ENCODE peak calls at places on chromosomes 11 and 22, in four cellular contexts. One of them, this sample, is unnamed. For H3K79me2, the result is how much of the 10 kb centered on the place peaks cover.

GRCh38 chr22:28802595-28803087 is 2.3 kb upstream of the XBP1 start:
- DNase-seq in PC-3: no peak
- DNase-seq in PC-9: no peak
- DNase-seq in mammary epithelial cell: no peak
- DNase-seq in this sample: peak

GRCh38 chr11:29879560-29879959 is 137.3 kb downstream of the KCNA4 start:
- DNase-seq in PC-3: no peak
- DNase-seq in PC-9: no peak
- DNase-seq in mammary epithelial cell: no peak
- DNase-seq in this sample: no peak

GRCh38 chr11:105767945-105768344 is 158.1 kb downstream of the GRIA4 start:
- DNase-seq in PC-3: no peak
- DNase-seq in PC-9: no peak
- DNase-seq in mammary epithelial cell: no peak
- DNase-seq in this sample: no peak

GRCh38 chr11:125772834-125773505 is 5.7 kb downstream of the PATE2 start:
- DNase-seq in PC-3: no peak
- DNase-seq in PC-9: no peak
- DNase-seq in mammary epithelial cell: peak
- DNase-seq in this sample: no peak

GRCh38 chr11:7516488-7516887 is 2.7 kb downstream of the PPFIBP2 start:
- DNase-seq in PC-3: no peak
- DNase-seq in PC-9: no peak
- DNase-seq in mammary epithelial cell: no peak
- DNase-seq in this sample: peak

GRCh38 chr11:35947437-35947836 is 3.6 kb downstream of the LDLRAD3 start:
- DNase-seq in PC-3: no peak
- DNase-seq in PC-9: no peak
- DNase-seq in mammary epithelial cell: no peak
- DNase-seq in this sample: no peak

GRCh38 chr11:12235549-12235944 is 125.2 kb downstream of the MICAL2 start:
- DNase-seq in PC-3: no peak
- DNase-seq in PC-9: no peak
- DNase-seq in mammary epithelial cell: no peak
- DNase-seq in this sample: no peak

GRCh38 chr11:86917577-86917976 is 37.6 kb downstream of the FZD4 start:
- DNase-seq in PC-3: no peak
- DNase-seq in PC-9: no peak
- DNase-seq in mammary epithelial cell: no peak
- DNase-seq in this sample: no peak

GRCh38 chr11:103696130-103696529 is 340.3 kb upstream of the DDI1 start:
- DNase-seq in PC-3: no peak
- DNase-seq in PC-9: no peak
- DNase-seq in mammary epithelial cell: no peak
- DNase-seq in this sample: no peak

GRCh38 chr22:48299124-48299523 is 1528.5 kb downstream of the BRD1 start:
- DNase-seq in PC-3: no peak
- DNase-seq in PC-9: no peak
- DNase-seq in mammary epithelial cell: no peak
- DNase-seq in this sample: no peak

GRCh38 chr11:14842002-14842401 is 50.0 kb downstream of the CYP2R1 start:
- DNase-seq in PC-3: no peak
- DNase-seq in PC-9: no peak
- DNase-seq in mammary epithelial cell: no peak
- DNase-seq in this sample: no peak

GRCh38 chr11:10784229-10785145 is 24.2 kb downstream of the EIF4G2 start:
- DNase-seq in PC-3: no peak
- DNase-seq in PC-9: no peak
- DNase-seq in mammary epithelial cell: no peak
- DNase-seq in this sample: no peak

GRCh38 chr22:23066200-23067022 is 3.9 kb upstream of the GNAZ start:
- DNase-seq in PC-3: no peak
- DNase-seq in PC-9: no peak
- DNase-seq in mammary epithelial cell: no peak
- DNase-seq in this sample: peak

GRCh38 chr11:59776210-59777066 is 21.3 kb downstream of the STX3 start:
- DNase-seq in PC-3: peak
- DNase-seq in PC-9: peak
- DNase-seq in mammary epithelial cell: peak
- DNase-seq in this sample: no peak

GRCh38 chr11:100830978-100831732 is 144.1 kb downstream of the ARHGAP42 start:
- DNase-seq in PC-3: peak
- DNase-seq in PC-9: no peak
- DNase-seq in mammary epithelial cell: peak
- DNase-seq in this sample: no peak

GRCh38 chr11:125114518-125114917 is 3.1 kb upstream of the TMEM218 start:
- DNase-seq in PC-3: no peak
- DNase-seq in PC-9: no peak
- DNase-seq in mammary epithelial cell: no peak
- DNase-seq in this sample: no peak

GRCh38 chr11:103863497-103863896 is 172.9 kb upstream of the DDI1 start:
- DNase-seq in PC-3: no peak
- DNase-seq in PC-9: no peak
- DNase-seq in mammary epithelial cell: peak
- DNase-seq in this sample: no peak

GRCh38 chr22:41987276-41987675 is 11.3 kb upstream of the WBP2NL start:
- DNase-seq in PC-3: no peak
- DNase-seq in PC-9: no peak
- DNase-seq in mammary epithelial cell: no peak
- DNase-seq in this sample: no peak

GRCh38 chr11:131025020-131025419 is 108.7 kb upstream of the SNX19 start:
- DNase-seq in PC-3: peak
- DNase-seq in PC-9: peak
- DNase-seq in mammary epithelial cell: peak
- DNase-seq in this sample: peak

GRCh38 chr11:99489561-99489960 is 468.8 kb downstream of the CNTN5 start:
- DNase-seq in PC-3: no peak
- DNase-seq in PC-9: no peak
- DNase-seq in mammary epithelial cell: no peak
- DNase-seq in this sample: no peak

GRCh38 chr11:83159901-83160865 is 3.3 kb downstream of the PCF11 start:
- DNase-seq in PC-3: peak
- DNase-seq in PC-9: peak
- DNase-seq in mammary epithelial cell: peak
- DNase-seq in this sample: peak

GRCh38 chr11:69263736-69264052 is 30.3 kb upstream of the MYEOV start:
- DNase-seq in PC-3: no peak
- DNase-seq in PC-9: no peak
- DNase-seq in mammary epithelial cell: no peak
- DNase-seq in this sample: no peak

GRCh38 chr22:43884600-43885318 is 7.1 kb downstream of the PNPLA5 start:
- DNase-seq in PC-3: peak
- DNase-seq in PC-9: peak
- DNase-seq in mammary epithelial cell: peak
- DNase-seq in this sample: peak

GRCh38 chr22:22099194-22099486 is 116.6 kb upstream of the TOP3B start:
- DNase-seq in PC-3: no peak
- DNase-seq in PC-9: no peak
- DNase-seq in mammary epithelial cell: no peak
- DNase-seq in this sample: peak

GRCh38 chr11:69010361-69010891 is 2.6 kb downstream of the MRGPRF start:
- DNase-seq in PC-3: peak
- DNase-seq in PC-9: peak
- DNase-seq in mammary epithelial cell: peak
- DNase-seq in this sample: no peak

GRCh38 chr11:107472966-107473365 is 15.3 kb upstream of the CWF19L2 start:
- DNase-seq in PC-3: no peak
- DNase-seq in PC-9: no peak
- DNase-seq in mammary epithelial cell: no peak
- DNase-seq in this sample: no peak

GRCh38 chr11:3345736-3346135 is 33.2 kb downstream of the ZNF195 start:
- DNase-seq in PC-3: no peak
- DNase-seq in PC-9: no peak
- DNase-seq in mammary epithelial cell: no peak
- DNase-seq in this sample: no peak

GRCh38 chr11:96055706-96056387 is 131.9 kb upstream of the MTMR2 start:
- DNase-seq in PC-3: peak
- DNase-seq in PC-9: peak
- DNase-seq in mammary epithelial cell: peak
- DNase-seq in this sample: no peak

GRCh38 chr11:76771446-76772099 is 11.6 kb upstream of the TSKU start:
- DNase-seq in PC-3: no peak
- DNase-seq in PC-9: no peak
- DNase-seq in mammary epithelial cell: no peak
- DNase-seq in this sample: no peak

GRCh38 chr22:27531782-27532530 is 269.6 kb downstream of the MN1 start:
- DNase-seq in PC-3: peak
- DNase-seq in PC-9: no peak
- DNase-seq in mammary epithelial cell: peak
- DNase-seq in this sample: no peak

GRCh38 chr11:3984896-3985295 is 109.7 kb upstream of the RRM1 start:
- DNase-seq in PC-3: no peak
- DNase-seq in PC-9: no peak
- DNase-seq in mammary epithelial cell: no peak
- DNase-seq in this sample: peak

GRCh38 chr11:117473692-117474091 is 146.0 kb downstream of the CEP164 start:
- DNase-seq in PC-3: peak
- DNase-seq in PC-9: no peak
- DNase-seq in mammary epithelial cell: peak
- DNase-seq in this sample: no peak

GRCh38 chr11:131234146-131234680 is 136.2 kb upstream of the NTM start:
- DNase-seq in PC-3: no peak
- DNase-seq in PC-9: no peak
- DNase-seq in mammary epithelial cell: no peak
- DNase-seq in this sample: no peak

GRCh38 chr11:18457435-18457834 is 1.8 kb downstream of the LDHAL6A start:
- DNase-seq in PC-3: peak
- DNase-seq in PC-9: peak
- DNase-seq in mammary epithelial cell: peak
- DNase-seq in this sample: no peak

GRCh38 chr11:2305140-2305861 is 3.5 kb downstream of the TSPAN32 start:
- DNase-seq in PC-3: peak
- DNase-seq in PC-9: peak
- DNase-seq in mammary epithelial cell: peak
- DNase-seq in this sample: peak
- H3K79me2 ChIP-seq in PC-3: under half
- H3K79me2 ChIP-seq in PC-9: under half
- H3K79me2 ChIP-seq in mammary epithelial cell: under half
- H3K79me2 ChIP-seq in this sample: under half

DNA sequence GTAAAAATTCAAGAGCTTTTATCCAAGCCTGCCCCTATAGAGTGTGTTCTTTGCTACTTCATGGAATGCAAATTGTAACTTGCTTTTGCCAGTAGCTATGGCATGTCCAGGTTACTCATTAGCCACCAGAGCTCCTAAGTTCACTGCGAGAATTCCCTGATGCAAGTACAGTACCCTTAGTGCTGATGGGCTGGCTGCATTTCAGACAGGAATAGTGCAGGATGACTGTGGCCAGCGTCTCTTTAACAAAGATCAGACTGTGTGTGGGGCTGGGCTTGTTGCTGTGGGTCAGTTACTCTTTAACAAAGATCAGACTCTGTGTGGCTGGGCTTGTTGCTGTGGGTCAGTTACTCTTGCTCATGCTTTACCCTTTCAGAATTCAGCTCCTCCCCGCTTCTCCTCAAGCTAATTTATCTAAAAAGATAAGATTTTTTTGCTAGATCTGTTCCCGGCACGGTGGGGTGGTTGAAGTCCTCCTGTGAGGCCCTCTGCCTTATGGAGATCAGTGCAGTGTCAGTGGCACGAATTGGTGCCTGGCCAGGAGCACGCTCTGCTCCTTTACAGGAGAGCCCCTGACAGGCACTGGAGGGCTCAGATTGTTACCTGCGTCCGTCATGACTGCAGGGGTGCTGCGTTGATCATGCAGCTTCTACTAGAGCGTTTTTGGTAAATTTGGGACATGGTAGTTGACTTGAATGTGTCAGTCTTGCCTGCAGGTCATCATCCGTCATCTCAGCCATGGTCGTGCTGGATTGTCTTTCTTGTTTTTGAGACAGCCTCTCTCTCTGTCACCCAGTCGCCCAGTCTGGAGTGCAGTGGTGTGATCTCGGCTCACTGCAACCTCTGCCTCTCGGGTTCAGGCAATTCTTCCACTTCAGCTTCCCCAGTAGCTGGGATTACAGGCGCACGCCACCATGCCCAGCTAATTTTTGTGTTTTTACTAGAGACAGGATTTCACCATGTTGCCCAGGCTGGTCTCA is 27.0 kb downstream of the AP2A2 start:
- DNase-seq in PC-3: no peak
- DNase-seq in PC-9: no peak
- DNase-seq in mammary epithelial cell: no peak
- DNase-seq in this sample: no peak
- H3K79me2 ChIP-seq in PC-3: under half
- H3K79me2 ChIP-seq in PC-9: under half
- H3K79me2 ChIP-seq in mammary epithelial cell: half or more
- H3K79me2 ChIP-seq in this sample: under half

DNA sequence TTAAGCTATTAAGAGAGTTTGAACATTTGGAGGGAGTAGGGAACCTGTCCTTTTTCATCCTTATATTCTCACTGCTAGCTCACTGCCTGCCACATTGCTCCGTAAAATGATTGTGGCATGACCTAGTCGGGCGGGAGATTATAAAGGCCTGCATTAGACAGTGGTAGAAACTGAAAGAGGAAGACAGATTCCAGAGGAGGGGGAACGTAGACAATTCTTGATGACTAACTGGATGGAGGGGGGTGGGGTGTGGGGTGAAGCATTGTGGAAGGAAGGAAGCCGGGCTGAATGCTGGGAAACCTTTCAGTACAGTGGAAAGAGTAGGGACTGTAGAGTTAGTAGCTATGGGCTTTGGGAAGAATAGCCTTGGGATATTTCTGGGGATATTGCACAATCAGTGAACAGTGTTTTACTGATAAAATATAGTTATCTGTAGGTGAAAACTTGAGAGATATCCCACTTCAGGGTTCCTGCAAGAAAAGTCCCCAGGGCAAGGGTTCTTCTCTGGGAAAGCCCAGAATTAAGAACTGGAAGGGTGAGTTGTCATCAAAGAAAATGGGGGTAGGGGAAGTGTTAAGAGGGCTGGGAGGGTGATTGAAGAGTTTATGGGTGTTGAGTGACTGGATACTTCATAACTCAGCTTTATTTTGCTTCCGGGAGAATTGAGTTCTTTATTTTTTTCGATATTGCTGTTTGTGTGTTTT is 2.1 kb downstream of the MED15 start:
- DNase-seq in PC-3: peak
- DNase-seq in PC-9: peak
- DNase-seq in mammary epithelial cell: peak
- DNase-seq in this sample: peak
- H3K79me2 ChIP-seq in PC-3: half or more
- H3K79me2 ChIP-seq in PC-9: half or more
- H3K79me2 ChIP-seq in mammary epithelial cell: half or more
- H3K79me2 ChIP-seq in this sample: half or more

GRCh38 chr11:66080055-66080817 is 10.2 kb downstream of the PACS1 start:
- DNase-seq in PC-3: peak
- DNase-seq in PC-9: peak
- DNase-seq in mammary epithelial cell: peak
- DNase-seq in this sample: no peak
- H3K79me2 ChIP-seq in PC-3: half or more
- H3K79me2 ChIP-seq in PC-9: half or more
- H3K79me2 ChIP-seq in mammary epithelial cell: half or more
- H3K79me2 ChIP-seq in this sample: under half

DNA sequence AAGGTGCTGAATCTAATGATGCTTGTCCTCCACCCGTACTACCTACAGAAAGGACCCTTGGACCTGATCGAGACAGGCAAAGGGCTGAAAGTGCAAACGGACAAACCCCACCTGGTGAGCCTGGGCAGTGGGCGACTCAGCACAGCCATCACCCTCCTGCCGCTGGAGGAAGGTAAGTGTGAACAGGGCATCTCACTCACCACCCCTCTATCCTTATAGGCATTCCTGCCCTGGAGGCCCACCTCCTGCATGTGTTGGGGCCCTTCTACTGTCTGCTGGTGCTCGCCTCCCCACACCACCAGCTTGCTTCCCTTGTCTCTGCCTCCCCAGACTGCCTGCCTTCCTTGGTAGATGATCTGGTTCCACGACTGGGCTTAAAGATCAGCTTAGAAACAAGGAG is 7.1 kb downstream of the PHLDB1 start:
- DNase-seq in PC-3: no peak
- DNase-seq in PC-9: no peak
- DNase-seq in mammary epithelial cell: no peak
- DNase-seq in this sample: no peak
- H3K79me2 ChIP-seq in PC-3: under half
- H3K79me2 ChIP-seq in PC-9: under half
- H3K79me2 ChIP-seq in mammary epithelial cell: under half
- H3K79me2 ChIP-seq in this sample: under half